ENCODE peak calls at places on chromosomes 12 and 14, in eight cellular contexts. One of them, this sample, is unnamed.

GRCh38 chr12:78290606-78291345 is 460.1 kb downstream of the NAV3 start:
- DNase-seq in NCI-H1092 treated with DMSO at 0.1 percent for 48 hours: no peak
- DNase-seq in SK-MEL-5: no peak
- DNase-seq in fibroblast of the conjunctiva: peak; percentile 81
- DNase-seq in T-cell: no peak
- DNase-seq in T follicular helper cell: no peak
- DNase-seq in cardiac muscle cell: peak; percentile 83
- DNase-seq in iPS DF 19.7: no peak
- DNase-seq in this sample: peak; percentile 45

GRCh38 chr12:33180921-33181320 is 258.7 kb downstream of the SYT10 start:
- DNase-seq in NCI-H1092 treated with DMSO at 0.1 percent for 48 hours: no peak
- DNase-seq in SK-MEL-5: no peak
- DNase-seq in fibroblast of the conjunctiva: no peak
- DNase-seq in T-cell: no peak
- DNase-seq in T follicular helper cell: no peak
- DNase-seq in cardiac muscle cell: no peak
- DNase-seq in iPS DF 19.7: no peak
- DNase-seq in this sample: peak; percentile 64

GRCh38 chr12:76299536-76300296 is 48.5 kb downstream of the BBS10 start:
- DNase-seq in NCI-H1092 treated with DMSO at 0.1 percent for 48 hours: no peak
- DNase-seq in SK-MEL-5: no peak
- DNase-seq in fibroblast of the conjunctiva: no peak
- DNase-seq in T-cell: no peak
- DNase-seq in T follicular helper cell: no peak
- DNase-seq in cardiac muscle cell: no peak
- DNase-seq in iPS DF 19.7: no peak
- DNase-seq in this sample: peak; percentile 40

GRCh38 chr14:100677925-100678765 is 48.5 kb upstream of the DLK1 start:
- DNase-seq in NCI-H1092 treated with DMSO at 0.1 percent for 48 hours: peak; percentile 78
- DNase-seq in SK-MEL-5: no peak
- DNase-seq in fibroblast of the conjunctiva: peak; percentile 83
- DNase-seq in T-cell: no peak
- DNase-seq in T follicular helper cell: no peak
- DNase-seq in cardiac muscle cell: peak; percentile 91
- DNase-seq in iPS DF 19.7: no peak
- DNase-seq in this sample: peak; percentile 88

GRCh38 chr14:104596927-104597351 is 7.6 kb downstream of the TMEM179 start:
- DNase-seq in NCI-H1092 treated with DMSO at 0.1 percent for 48 hours: no peak
- DNase-seq in SK-MEL-5: no peak
- DNase-seq in fibroblast of the conjunctiva: no peak
- DNase-seq in T-cell: no peak
- DNase-seq in T follicular helper cell: no peak
- DNase-seq in cardiac muscle cell: no peak
- DNase-seq in iPS DF 19.7: no peak
- DNase-seq in this sample: no peak

GRCh38 chr12:122799635-122800243 is 25.4 kb downstream of the CCDC62 start:
- DNase-seq in NCI-H1092 treated with DMSO at 0.1 percent for 48 hours: no peak
- DNase-seq in SK-MEL-5: no peak
- DNase-seq in fibroblast of the conjunctiva: no peak
- DNase-seq in T-cell: no peak
- DNase-seq in T follicular helper cell: no peak
- DNase-seq in cardiac muscle cell: no peak
- DNase-seq in iPS DF 19.7: no peak
- DNase-seq in this sample: no peak

GRCh38 chr12:8681129-8681902 is 16.5 kb upstream of the RIMKLB start:
- DNase-seq in NCI-H1092 treated with DMSO at 0.1 percent for 48 hours: no peak
- DNase-seq in SK-MEL-5: no peak
- DNase-seq in fibroblast of the conjunctiva: no peak
- DNase-seq in T-cell: no peak
- DNase-seq in T follicular helper cell: no peak
- DNase-seq in cardiac muscle cell: peak; percentile 89
- DNase-seq in iPS DF 19.7: no peak
- DNase-seq in this sample: no peak

GRCh38 chr12:6852651-6853354 is 853 bp downstream of the USP5 start:
- DNase-seq in NCI-H1092 treated with DMSO at 0.1 percent for 48 hours: no peak
- DNase-seq in SK-MEL-5: no peak
- DNase-seq in fibroblast of the conjunctiva: peak; percentile 72
- DNase-seq in T-cell: peak; percentile 37
- DNase-seq in T follicular helper cell: peak; percentile 50
- DNase-seq in cardiac muscle cell: peak; percentile 66
- DNase-seq in iPS DF 19.7: no peak
- DNase-seq in this sample: peak; percentile 67